ENCODE peak calls at places on chromosomes 2 and 18, in ten cellular contexts. W is endodermal cell, C is psoas muscle, P is tibial artery, T is spleen, V is esophagus squamous epithelium, Y is astrocyte, X is pancreas, A is mammary epithelial cell, Q is HCT116. B is an unnamed sample. For H3K36me3, the result is how much of the 10 kb centered on the place peaks cover.

GRCh38 chr2:45672138-45672537 is 20.7 kb downstream of the PRKCE start:
- DNase-seq in X (no peak), Q (no peak), P (no peak), T (no peak), A (no peak), V (no peak), C (no peak), W (no peak), Y (no peak), B (no peak)

GRCh38 chr2:237663517-237663916 is 36.1 kb downstream of the LRRFIP1 start:
- DNase-seq in A (no peak), P (no peak), X (no peak), Y (no peak), C (no peak), V (no peak), T (no peak), W (no peak), Q (no peak), B (no peak)

GRCh38 chr2:9639740-9640337 is 9.0 kb upstream of the YWHAQ start:
- DNase-seq in Y (no peak), C (no peak), V (no peak), X (no peak), W (no peak), P (no peak), Q (no peak), A (no peak), T (no peak), B (no peak)

GRCh38 chr18:48797841-48798255 is 152.9 kb downstream of the SMAD7 start:
- DNase-seq in X (no peak), P (peak), V (no peak), C (peak), W (peak), A (no peak), T (peak), Y (no peak), Q (no peak), B (no peak)

GRCh38 chr2:39435974-39436591 is 1.0 kb downstream of the MAP4K3 start:
- DNase-seq in A (peak), V (no peak), X (peak), Y (peak), C (no peak), Q (no peak), W (no peak), T (no peak), P (no peak), B (no peak)

GRCh38 chr2:106057206-106057605 is 136.9 kb downstream of the UXS1 start:
- DNase-seq in Y (no peak), W (no peak), V (no peak), C (no peak), Q (no peak), X (no peak), A (peak), P (no peak), T (no peak), B (no peak)

GRCh38 chr18:73879328-73879727 is 268.3 kb downstream of the FBXO15 start:
- DNase-seq in P (no peak), V (no peak), Y (peak), W (no peak), T (no peak), C (no peak), X (no peak), Q (no peak), A (no peak), B (no peak)

GRCh38 chr18:12014521-12014920 is 33.2 kb downstream of the IMPA2 start:
- DNase-seq in T (peak), V (no peak), A (no peak), W (no peak), Y (no peak), Q (no peak), C (no peak), X (no peak), P (no peak), B (no peak)

GRCh38 chr2:37720533-37721218 is 49.2 kb upstream of the CDC42EP3 start:
- DNase-seq in C (no peak), X (no peak), A (no peak), V (no peak), T (no peak), Y (no peak), P (no peak), W (no peak), Q (no peak), B (no peak)

GRCh38 chr2:233572468-233572867 is 5.9 kb upstream of the USP40 start:
- DNase-seq in T (no peak), Q (no peak), P (no peak), A (peak), W (no peak), C (no peak), Y (no peak), X (no peak), V (no peak), B (no peak)

GRCh38 chr2:37918742-37919186 is 6.3 kb upstream of the RMDN2 start:
- DNase-seq in T (no peak), P (no peak), X (no peak), C (no peak), A (no peak), Y (no peak), W (no peak), Q (no peak), V (no peak), B (no peak)

GRCh38 chr18:7617738-7618422 is 50.8 kb downstream of the PTPRM start:
- DNase-seq in A (peak), T (no peak), V (no peak), W (no peak), C (no peak), Q (no peak), Y (peak), P (no peak), X (peak), B (peak)

GRCh38 chr2:182634386-182634785 is 81.7 kb upstream of the DNAJC10 start:
- DNase-seq in W (no peak), A (no peak), T (no peak), C (no peak), P (no peak), X (no peak), Y (no peak), Q (no peak), V (no peak), B (no peak)

GRCh38 chr2:237025090-237025865 is 60.4 kb upstream of the COPS8 start:
- DNase-seq in T (no peak), X (no peak), P (no peak), C (peak), Y (peak), W (no peak), Q (peak), A (peak), V (no peak), B (peak)

GRCh38 chr2:183179156-183179555 is 54.9 kb downstream of the NUP35 start:
- DNase-seq in T (no peak), W (no peak), Q (no peak), X (no peak), C (no peak), Y (peak), A (no peak), V (no peak), P (no peak), B (no peak)

GRCh38 chr2:128324897-128325410 is 6.3 kb upstream of the HS6ST1 start:
- DNase-seq in Y (no peak), A (no peak), W (peak), C (no peak), X (no peak), T (no peak), V (no peak), Q (no peak), P (no peak), B (no peak)

GRCh38 chr2:188293601-188294482 is 2.2 kb downstream of the GULP1 start:
- DNase-seq in A (peak), T (no peak), Q (peak), V (no peak), C (peak), Y (peak), P (peak), X (peak), W (peak), B (peak)

GRCh38 chr18:28109781-28110460 is 67.0 kb downstream of the CDH2 start:
- DNase-seq in P (no peak), V (no peak), T (no peak), Y (peak), W (no peak), Q (no peak), X (no peak), C (no peak), A (no peak), B (no peak)

GRCh38 chr2:19274439-19274838 is 84.0 kb downstream of the OSR1 start:
- DNase-seq in V (no peak), X (no peak), C (no peak), A (no peak), Q (no peak), T (no peak), P (no peak), Y (no peak), W (no peak), B (no peak)

GRCh38 chr18:33596178-33596854 is 18.3 kb downstream of the ASXL3 start:
- DNase-seq in V (no peak), Y (peak), W (no peak), A (peak), T (no peak), C (no peak), Q (no peak), X (no peak), P (no peak), B (no peak)

DNA sequence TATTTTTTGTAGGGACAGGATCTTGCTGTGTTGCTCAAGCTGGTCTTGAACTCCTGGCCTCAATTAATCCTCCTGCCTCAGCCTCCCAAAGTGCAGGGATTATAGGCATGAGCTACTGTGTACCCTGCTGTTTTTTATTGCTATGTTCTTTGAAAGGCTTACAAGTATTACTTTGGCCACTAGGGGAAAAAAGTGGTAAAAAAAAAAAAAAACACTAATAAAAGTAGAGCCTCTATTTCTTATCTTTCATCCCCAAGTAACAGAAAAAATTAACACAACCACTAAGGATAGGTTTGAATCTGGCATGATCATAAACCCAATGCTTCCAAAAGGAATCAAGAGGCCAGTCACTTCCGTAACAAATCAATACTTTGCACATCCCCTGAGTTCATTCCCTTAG is 11.6 kb downstream of the NOL10 start:
- DNase-seq in A (no peak), V (no peak), T (no peak), Y (no peak), Q (no peak), X (no peak), C (no peak), P (no peak), W (no peak), B (no peak)
- TF ChIP-seq CTCF in A (peak), V (peak), T (no peak), Y (peak), Q (no peak), X (no peak), C (no peak), P (no peak), W (peak), B (peak)

GRCh38 chr2:47006374-47007220 is 91.0 kb upstream of the MCFD2 start:
- DNase-seq in T (no peak), P (no peak), V (no peak), C (no peak), X (no peak), Q (no peak), A (no peak), Y (no peak), W (no peak), B (no peak)

GRCh38 chr2:47003641-47004427 is 88.2 kb upstream of the MCFD2 start:
- DNase-seq in T (no peak), A (no peak), Y (no peak), C (no peak), Q (peak), X (no peak), P (peak), V (no peak), W (no peak), B (no peak)

GRCh38 chr2:47002480-47003381 is 87.1 kb upstream of the MCFD2 start:
- DNase-seq in T (no peak), C (peak), Y (no peak), P (no peak), V (no peak), W (peak), Q (no peak), A (no peak), X (no peak), B (no peak)

GRCh38 chr2:47005687-47006086 is 90.1 kb upstream of the MCFD2 start:
- DNase-seq in X (no peak), Y (no peak), C (no peak), T (no peak), W (no peak), P (no peak), Q (no peak), A (no peak), V (no peak), B (no peak)

DNA sequence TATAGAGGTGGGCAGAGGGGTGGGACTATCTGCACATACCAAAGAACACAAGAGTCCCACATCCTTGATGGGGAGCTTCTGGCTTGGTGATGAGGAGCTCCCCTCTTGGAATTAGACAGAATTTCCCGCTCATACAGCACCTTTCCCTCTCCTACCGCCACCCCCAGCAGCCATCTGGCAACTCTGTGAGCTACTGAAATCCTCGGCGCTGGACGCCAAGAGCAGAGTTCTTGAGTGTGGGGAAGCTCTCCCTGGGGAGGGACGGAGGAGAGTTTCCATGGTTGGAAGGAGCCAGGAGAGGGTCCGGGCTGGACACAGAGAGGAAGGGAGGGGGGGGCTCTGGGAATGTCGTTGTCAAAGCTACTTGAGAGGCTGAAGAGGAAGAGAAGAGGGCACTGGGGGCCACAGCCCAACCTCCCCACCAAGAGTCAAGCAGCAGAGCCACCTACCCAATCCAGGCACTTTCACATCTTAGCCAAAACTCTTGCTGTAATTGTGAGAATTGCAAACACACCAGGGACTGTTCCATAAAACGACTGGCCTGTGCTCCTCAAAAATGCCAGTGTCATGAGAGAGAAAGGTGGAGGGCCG is 89.4 kb upstream of the MCFD2 start:
- DNase-seq in X (no peak), C (no peak), A (no peak), V (no peak), T (no peak), Y (no peak), P (no peak), W (no peak), Q (no peak), B (no peak)
- H3K4me3 ChIP-seq in X (no peak), C (no peak), A (no peak), V (no peak), T (no peak), Y (no peak), P (no peak), W (no peak), Q (no peak), B (no peak)

DNA sequence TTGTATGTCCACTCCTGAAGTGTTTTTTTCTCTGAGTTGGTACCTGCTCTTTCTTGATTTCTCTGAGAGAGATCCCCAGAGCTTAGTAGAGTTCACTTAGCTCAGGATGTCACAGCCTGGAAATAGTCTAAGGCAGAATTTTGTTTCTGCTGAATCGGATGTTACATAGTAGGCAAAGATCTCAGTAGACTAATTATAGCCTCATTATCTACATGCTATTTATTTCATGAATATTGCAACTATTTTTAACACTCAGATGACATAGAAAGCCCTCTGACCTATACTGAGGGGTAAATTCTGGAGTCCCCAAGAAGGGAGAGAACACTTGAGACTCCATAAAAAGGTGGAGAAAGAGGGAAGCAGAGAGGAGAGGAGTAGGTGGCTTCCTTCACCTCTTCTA is 160.2 kb downstream of the FHOD3 start:
- DNase-seq in X (no peak), W (no peak), A (no peak), V (no peak), Q (no peak), Y (no peak), T (no peak), C (no peak), P (no peak), B (no peak)
- H3K36me3 ChIP-seq in X (under half), W (under half), A (under half), V (under half), Q (under half), Y (under half), T (under half), C (under half), P (under half), B (under half)

DNA sequence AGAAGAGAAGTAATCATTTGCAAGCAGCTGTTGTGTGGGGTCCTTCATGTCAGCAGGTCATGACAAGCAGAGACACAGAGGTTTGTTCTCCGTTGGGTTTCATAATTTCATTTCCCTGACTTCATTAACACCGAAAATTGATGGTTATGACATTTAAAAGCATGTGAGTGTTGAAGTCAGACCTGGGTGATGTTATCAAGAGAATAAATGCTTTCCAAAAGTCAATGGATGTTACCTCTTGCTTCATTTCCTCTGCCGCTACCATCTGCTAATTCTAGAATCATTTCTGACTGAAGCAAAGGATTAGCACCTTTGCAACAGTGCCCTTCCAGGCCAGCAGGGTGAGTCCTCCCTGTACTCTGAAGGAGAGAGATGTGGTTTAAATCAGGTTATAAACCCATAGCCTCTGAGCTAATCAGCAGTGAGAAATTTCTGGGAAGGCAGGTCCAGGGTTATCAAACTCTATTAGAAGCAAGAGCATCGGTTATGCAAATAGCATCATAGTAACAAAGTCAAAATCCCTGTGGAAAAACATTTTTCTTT is 446.2 kb downstream of the PIK3C3 start:
- DNase-seq in X (no peak), P (no peak), W (no peak), Q (no peak), V (no peak), C (no peak), Y (no peak), A (no peak), T (no peak), B (no peak)
- TF ChIP-seq CTCF in X (no peak), P (no peak), W (peak), Q (no peak), V (no peak), C (no peak), Y (no peak), A (no peak), T (no peak), B (no peak)

DNA sequence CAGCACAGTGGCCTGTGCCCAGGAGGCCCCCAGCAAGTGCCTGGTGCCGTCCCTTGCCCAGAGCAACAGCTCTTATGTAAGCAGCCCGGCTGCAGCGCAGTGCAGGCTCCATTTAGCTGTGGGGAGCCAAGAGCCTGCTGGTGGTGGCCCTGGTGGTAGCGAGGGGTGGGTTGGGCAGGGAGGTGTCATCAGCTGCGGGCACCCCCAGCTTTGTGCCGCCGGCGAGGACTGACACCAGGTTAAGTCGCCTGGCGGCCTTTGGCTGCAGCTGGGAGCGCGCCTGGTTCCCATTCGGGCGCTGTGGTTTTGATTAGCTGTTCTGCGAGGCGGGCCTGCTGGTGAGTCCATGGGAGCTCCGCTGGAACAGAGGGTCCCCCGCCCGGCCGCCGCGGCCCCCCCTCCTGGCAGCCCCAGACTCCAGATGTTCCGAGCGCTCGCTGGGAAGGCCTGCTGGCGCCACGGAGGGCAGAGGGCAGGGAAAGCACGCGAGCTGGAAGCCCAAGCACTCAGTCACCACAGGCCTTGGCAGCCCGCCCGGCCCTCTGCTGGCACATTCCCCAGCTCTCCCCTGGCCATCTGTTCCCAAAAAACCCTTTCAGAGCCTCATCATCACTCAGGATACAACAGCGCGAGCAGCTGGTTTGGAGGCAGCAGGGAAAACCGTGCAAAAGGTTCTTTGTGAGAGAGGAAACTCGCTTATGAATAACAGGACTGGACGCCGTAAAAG is 18.4 kb downstream of the ATOH8 start:
- DNase-seq in Q (peak), Y (peak), W (peak), T (peak), V (peak), P (peak), A (peak), C (peak), X (peak), B (peak)
- H3K4me3 ChIP-seq in Q (peak), Y (peak), W (no peak), T (no peak), V (peak), P (peak), A (no peak), C (peak), X (no peak), B (no peak)